ENCODE peak calls at places on chromosomes 13 and 19, in five cellular contexts. One of them, this sample, is unnamed.

GRCh38 chr19:35718345-35719041 is 690 bp downstream of the KMT2B start:
- DNase-seq in GM12878: no peak
- DNase-seq in heart left ventricle: peak
- DNase-seq in omental fat pad: no peak
- DNase-seq in HFFc6: no peak
- DNase-seq in this sample: no peak

GRCh38 chr13:75372517-75372916 is 109.5 kb downstream of the TBC1D4 start:
- DNase-seq in omental fat pad: no peak
- DNase-seq in heart left ventricle: no peak
- DNase-seq in GM12878: no peak
- DNase-seq in HFFc6: peak
- DNase-seq in this sample: no peak

GRCh38 chr19:2049741-2050348 is 1.2 kb downstream of the MKNK2 start:
- DNase-seq in heart left ventricle: peak
- DNase-seq in omental fat pad: no peak
- DNase-seq in HFFc6: peak
- DNase-seq in GM12878: no peak
- DNase-seq in this sample: peak

GRCh38 chr19:55373318-55373992 is 3.2 kb upstream of the TMEM190 start:
- DNase-seq in HFFc6: no peak
- DNase-seq in omental fat pad: no peak
- DNase-seq in GM12878: no peak
- DNase-seq in heart left ventricle: no peak
- DNase-seq in this sample: no peak

GRCh38 chr19:58357798-58358145 is 4.5 kb upstream of the A1BG start:
- DNase-seq in heart left ventricle: no peak
- DNase-seq in GM12878: no peak
- DNase-seq in omental fat pad: no peak
- DNase-seq in HFFc6: no peak
- DNase-seq in this sample: no peak

GRCh38 chr19:18895828-18896341 is at the start of gene CERS1:
- DNase-seq in GM12878: no peak
- DNase-seq in omental fat pad: no peak
- DNase-seq in HFFc6: no peak
- DNase-seq in heart left ventricle: no peak
- DNase-seq in this sample: no peak

GRCh38 chr13:112759053-112759452 is 69.2 kb downstream of the ATP11A start:
- DNase-seq in HFFc6: no peak
- DNase-seq in GM12878: no peak
- DNase-seq in heart left ventricle: no peak
- DNase-seq in omental fat pad: no peak
- DNase-seq in this sample: no peak

GRCh38 chr19:31553844-31554215 is 204.6 kb upstream of the TSHZ3 start:
- DNase-seq in HFFc6: no peak
- DNase-seq in omental fat pad: no peak
- DNase-seq in heart left ventricle: no peak
- DNase-seq in GM12878: no peak
- DNase-seq in this sample: no peak

GRCh38 chr19:37505958-37506386 is 767 bp upstream of the ZNF793 start:
- DNase-seq in heart left ventricle: no peak
- DNase-seq in GM12878: no peak
- DNase-seq in HFFc6: no peak
- DNase-seq in omental fat pad: no peak
- DNase-seq in this sample: no peak

GRCh38 chr13:61030445-61030844 is 385.2 kb downstream of the PCDH20 start:
- DNase-seq in heart left ventricle: no peak
- DNase-seq in GM12878: no peak
- DNase-seq in HFFc6: no peak
- DNase-seq in omental fat pad: no peak
- DNase-seq in this sample: no peak

GRCh38 chr13:78160793-78161192 is 242.2 kb upstream of the EDNRB start:
- DNase-seq in HFFc6: peak
- DNase-seq in GM12878: no peak
- DNase-seq in heart left ventricle: no peak
- DNase-seq in omental fat pad: no peak
- DNase-seq in this sample: no peak

DNA sequence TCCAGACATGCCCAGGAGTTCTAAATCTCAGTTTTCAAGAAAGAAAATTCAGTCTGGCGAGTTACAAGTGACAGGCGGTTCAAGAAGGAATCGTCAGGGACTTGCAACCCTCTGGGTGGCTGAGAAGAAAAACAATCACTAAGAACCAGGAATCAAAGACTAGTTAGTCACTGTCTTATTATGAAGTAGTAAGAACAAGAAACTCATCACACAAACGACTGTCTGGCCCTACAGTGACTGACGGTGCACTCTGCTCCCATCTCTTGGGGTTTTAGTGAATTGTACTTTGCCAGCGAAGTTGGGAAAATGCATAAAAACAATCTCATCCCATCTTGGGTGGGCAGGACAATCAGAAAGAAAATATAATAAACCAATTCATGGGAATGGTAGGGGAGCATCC is 63.7 kb upstream of the SACS start:
- DNase-seq in omental fat pad: no peak
- DNase-seq in heart left ventricle: no peak
- DNase-seq in HFFc6: no peak
- DNase-seq in GM12878: no peak
- DNase-seq in this sample: no peak
- TF ChIP-seq CTCF in omental fat pad: no peak
- TF ChIP-seq CTCF in heart left ventricle: no peak
- TF ChIP-seq CTCF in HFFc6: no peak
- TF ChIP-seq CTCF in GM12878: no peak
- TF ChIP-seq CTCF in this sample: no peak

GRCh38 chr13:20127263-20127562 is 33.6 kb downstream of the GJA3 start:
- DNase-seq in GM12878: no peak
- DNase-seq in heart left ventricle: no peak
- DNase-seq in omental fat pad: no peak
- DNase-seq in HFFc6: no peak
- DNase-seq in this sample: no peak

GRCh38 chr13:20127563-20128458 is 33.0 kb downstream of the GJA3 start:
- DNase-seq in omental fat pad: peak
- DNase-seq in HFFc6: peak
- DNase-seq in GM12878: no peak
- DNase-seq in heart left ventricle: peak
- DNase-seq in this sample: no peak

GRCh38 chr13:20129076-20129475 is 31.8 kb downstream of the GJA3 start:
- DNase-seq in GM12878: no peak
- DNase-seq in omental fat pad: no peak
- DNase-seq in HFFc6: no peak
- DNase-seq in heart left ventricle: no peak
- DNase-seq in this sample: no peak

GRCh38 chr13:20130012-20130411 is 30.8 kb downstream of the GJA3 start:
- DNase-seq in omental fat pad: no peak
- DNase-seq in HFFc6: no peak
- DNase-seq in heart left ventricle: no peak
- DNase-seq in GM12878: no peak
- DNase-seq in this sample: no peak

DNA sequence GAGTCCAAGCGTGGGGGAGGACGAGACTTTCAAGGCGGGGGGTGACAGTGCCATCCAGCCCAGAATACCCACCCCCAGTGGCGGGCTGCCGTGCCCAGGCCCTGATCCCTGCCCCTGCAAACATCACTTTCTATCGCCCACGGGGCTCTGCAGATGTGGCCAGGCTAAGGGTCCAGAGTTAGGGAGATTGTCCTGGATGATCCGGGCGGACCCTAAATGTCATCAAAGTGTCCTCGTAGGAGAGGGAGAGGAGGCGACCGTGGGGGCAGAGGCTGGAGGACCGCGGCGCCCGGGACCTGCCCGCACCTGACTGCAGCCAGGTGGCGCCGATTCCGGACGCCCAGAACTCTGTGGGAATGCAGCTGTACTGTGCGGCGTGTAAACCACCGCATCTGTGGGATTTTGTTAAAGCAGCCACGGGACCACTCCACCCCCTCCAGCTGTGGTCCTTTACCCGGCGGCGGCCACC is 32.4 kb downstream of the GJA3 start:
- DNase-seq in GM12878: no peak
- DNase-seq in HFFc6: no peak
- DNase-seq in heart left ventricle: no peak
- DNase-seq in omental fat pad: no peak
- DNase-seq in this sample: no peak
- TF ChIP-seq CTCF in GM12878: no peak
- TF ChIP-seq CTCF in HFFc6: peak
- TF ChIP-seq CTCF in heart left ventricle: peak
- TF ChIP-seq CTCF in omental fat pad: no peak
- TF ChIP-seq CTCF in this sample: peak

DNA sequence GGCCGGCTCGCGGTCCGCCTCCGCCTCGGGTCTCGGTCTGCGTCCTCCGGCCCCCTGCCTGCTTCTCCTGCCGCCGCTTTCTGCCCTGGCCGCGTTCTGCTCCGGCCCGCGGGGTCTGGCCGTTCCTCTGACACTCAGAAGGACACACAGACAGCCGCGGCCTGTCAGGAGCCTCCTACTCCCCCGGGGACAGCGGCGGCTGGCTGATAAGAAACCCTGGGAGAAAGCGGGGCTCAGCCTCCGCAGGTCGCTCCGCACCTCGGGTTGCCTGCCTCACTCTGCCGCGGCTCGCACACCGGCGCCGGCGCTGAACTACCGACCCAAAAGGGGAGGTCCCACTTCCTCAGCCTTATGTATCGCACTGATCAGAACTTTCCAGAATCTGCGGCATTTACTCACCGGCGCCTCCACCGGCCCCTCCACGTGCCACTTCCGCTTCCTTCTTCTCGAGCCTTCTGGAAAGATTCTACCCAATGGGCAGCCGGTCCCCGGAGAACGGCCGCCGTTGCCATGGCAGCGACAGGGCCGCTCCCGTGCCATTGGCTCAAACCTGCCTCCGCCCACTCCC is at the start of gene HSPH1:
- DNase-seq in GM12878: peak
- DNase-seq in heart left ventricle: peak
- DNase-seq in omental fat pad: peak
- DNase-seq in HFFc6: peak
- DNase-seq in this sample: peak
- TF ChIP-seq CTCF in GM12878: no peak
- TF ChIP-seq CTCF in heart left ventricle: no peak
- TF ChIP-seq CTCF in omental fat pad: no peak
- TF ChIP-seq CTCF in HFFc6: peak
- TF ChIP-seq CTCF in this sample: peak

DNA sequence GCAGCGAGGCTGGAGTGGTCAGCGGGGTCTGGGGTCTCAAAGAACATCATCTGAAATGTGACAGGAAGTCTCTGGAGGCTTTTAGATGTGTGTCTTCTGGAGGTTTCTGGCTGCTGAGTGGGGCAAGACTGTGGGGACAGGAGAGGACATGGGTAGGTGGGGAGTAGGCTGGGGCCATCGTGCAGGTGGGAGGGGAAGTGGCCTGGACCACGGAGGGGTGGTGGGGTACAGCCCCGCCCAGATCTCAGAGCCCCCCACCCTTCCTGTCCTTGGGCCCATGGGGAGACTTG is 6.2 kb downstream of the AP1M1 start:
- DNase-seq in HFFc6: no peak
- DNase-seq in heart left ventricle: no peak
- DNase-seq in GM12878: no peak
- DNase-seq in omental fat pad: no peak
- DNase-seq in this sample: no peak
- TF ChIP-seq CTCF in HFFc6: no peak
- TF ChIP-seq CTCF in heart left ventricle: no peak
- TF ChIP-seq CTCF in GM12878: no peak
- TF ChIP-seq CTCF in omental fat pad: no peak
- TF ChIP-seq CTCF in this sample: no peak

GRCh38 chr13:63048648-63049047 is 1633.0 kb upstream of the PCDH20 start:
- DNase-seq in omental fat pad: no peak
- DNase-seq in GM12878: no peak
- DNase-seq in HFFc6: no peak
- DNase-seq in heart left ventricle: no peak
- DNase-seq in this sample: no peak
- TF ChIP-seq CTCF in omental fat pad: no peak
- TF ChIP-seq CTCF in GM12878: no peak
- TF ChIP-seq CTCF in HFFc6: no peak
- TF ChIP-seq CTCF in heart left ventricle: no peak
- TF ChIP-seq CTCF in this sample: no peak

DNA sequence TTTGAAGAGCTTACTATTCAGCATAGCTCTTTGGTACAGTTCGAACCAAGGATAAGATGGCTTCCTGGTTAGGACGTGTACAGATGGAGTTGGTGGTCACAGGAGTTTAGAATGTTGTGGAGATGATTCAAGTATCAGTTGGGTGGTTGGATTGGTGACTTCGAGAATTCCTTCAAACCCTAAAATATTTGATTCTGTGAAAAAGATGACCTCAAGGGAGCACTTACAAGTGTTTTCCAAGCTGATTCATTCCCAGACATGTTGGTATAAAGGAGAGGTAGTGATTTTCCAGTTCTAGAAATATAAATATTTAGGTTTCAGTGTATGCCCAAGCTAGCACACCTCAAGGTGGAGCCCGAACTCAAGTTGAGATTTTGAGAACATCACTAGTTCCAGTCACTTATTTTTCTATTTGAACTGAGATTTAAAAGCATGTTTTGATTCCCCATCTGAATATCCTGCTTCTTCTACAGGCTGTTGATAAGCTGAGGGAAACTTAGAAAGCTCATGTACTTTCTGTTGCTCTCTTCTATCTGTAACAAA is 306.1 kb downstream of the DCT start:
- DNase-seq in GM12878: no peak
- DNase-seq in omental fat pad: no peak
- DNase-seq in heart left ventricle: no peak
- DNase-seq in HFFc6: peak
- DNase-seq in this sample: no peak
- TF ChIP-seq CTCF in GM12878: no peak
- TF ChIP-seq CTCF in omental fat pad: no peak
- TF ChIP-seq CTCF in heart left ventricle: no peak
- TF ChIP-seq CTCF in HFFc6: peak
- TF ChIP-seq CTCF in this sample: no peak